ENCODE peak calls at places on chromosome 5, in ten cellular contexts. L, G, V, U, B, F, X, A, T and H are unnamed samples.

GRCh38 chr5:18792145-18792544 is 1157.9 kb downstream of the TAF11L14 start:
- DNase-seq in L (no peak), G (no peak), V (peak; percentile 1), U (no peak), B (peak; percentile 64), F (peak; percentile 50), X (peak; percentile 82), A (no peak), T (no peak), H (no peak)

GRCh38 chr5:142894749-142895148 is 124.6 kb downstream of the ARHGAP26 start:
- DNase-seq in L (no peak), G (no peak), V (no peak), U (no peak), B (peak; percentile 25), F (no peak), X (no peak), A (no peak), T (no peak), H (no peak)

GRCh38 chr5:4579679-4580078 is 560.5 kb upstream of the ADAMTS16 start:
- DNase-seq in L (no peak), G (no peak), V (no peak), U (no peak), B (no peak), F (no peak), X (no peak), A (no peak), T (no peak), H (no peak)

GRCh38 chr5:81834021-81834660 is 83.2 kb upstream of the SSBP2 start:
- DNase-seq in L (no peak), G (no peak), V (no peak), U (no peak), B (no peak), F (no peak), X (no peak), A (no peak), T (no peak), H (no peak)

GRCh38 chr5:119267958-119268386 is 87.8 kb upstream of the TNFAIP8 start:
- DNase-seq in L (peak; percentile 89), G (peak; percentile 93), V (peak; percentile 97), U (peak; percentile 62), B (peak; percentile 91), F (peak; percentile 84), X (peak; percentile 92), A (peak; percentile 91), T (peak; percentile 87), H (peak; percentile 80)

GRCh38 chr5:40791715-40792139 is 6.4 kb downstream of the PRKAA1 start:
- DNase-seq in L (no peak), G (no peak), V (no peak), U (no peak), B (peak; percentile 72), F (peak; percentile 53), X (no peak), A (no peak), T (no peak), H (no peak)

GRCh38 chr5:74594172-74595040 is 46.1 kb downstream of the ENC1 start:
- DNase-seq in L (no peak), G (no peak), V (peak; percentile 62), U (no peak), B (no peak), F (peak; percentile 60), X (no peak), A (no peak), T (no peak), H (no peak)

GRCh38 chr5:36569456-36569855 is 37.0 kb upstream of the SLC1A3 start:
- DNase-seq in L (no peak), G (no peak), V (no peak), U (no peak), B (no peak), F (no peak), X (no peak), A (peak; percentile 40), T (peak; percentile 59), H (peak; percentile 7)

GRCh38 chr5:139638736-139639618 is 9.2 kb upstream of the CXXC5 start:
- DNase-seq in L (no peak), G (no peak), V (no peak), U (no peak), B (no peak), F (peak; percentile 24), X (no peak), A (no peak), T (no peak), H (no peak)

GRCh38 chr5:61332891-61333350 is 863 bp downstream of the ZSWIM6 start:
- DNase-seq in L (no peak), G (peak; percentile 75), V (peak; percentile 43), U (no peak), B (no peak), F (peak; percentile 36), X (peak; percentile 70), A (no peak), T (peak; percentile 76), H (peak; percentile 34)

GRCh38 chr5:109682383-109682782 is 7.3 kb upstream of the MAN2A1 start:
- DNase-seq in L (no peak), G (no peak), V (no peak), U (no peak), B (no peak), F (no peak), X (no peak), A (no peak), T (no peak), H (no peak)

GRCh38 chr5:168578006-168578405 is 1.2 kb downstream of the PANK3 start:
- DNase-seq in L (no peak), G (no peak), V (peak; percentile 28), U (no peak), B (no peak), F (peak; percentile 22), X (no peak), A (no peak), T (no peak), H (no peak)

GRCh38 chr5:8756498-8757084 is 789.3 kb downstream of the SEMA5A start:
- DNase-seq in L (no peak), G (peak; percentile 8), V (peak; percentile 29), U (no peak), B (no peak), F (peak; percentile 3), X (no peak), A (no peak), T (no peak), H (no peak)

GRCh38 chr5:171544913-171545550 is 125.6 kb downstream of the FGF18 start:
- DNase-seq in L (no peak), G (no peak), V (no peak), U (no peak), B (no peak), F (no peak), X (no peak), A (no peak), T (no peak), H (no peak)

GRCh38 chr5:72144762-72145161 is 37.5 kb downstream of the MAP1B start:
- DNase-seq in L (no peak), G (no peak), V (no peak), U (no peak), B (no peak), F (no peak), X (no peak), A (no peak), T (no peak), H (no peak)

DNA sequence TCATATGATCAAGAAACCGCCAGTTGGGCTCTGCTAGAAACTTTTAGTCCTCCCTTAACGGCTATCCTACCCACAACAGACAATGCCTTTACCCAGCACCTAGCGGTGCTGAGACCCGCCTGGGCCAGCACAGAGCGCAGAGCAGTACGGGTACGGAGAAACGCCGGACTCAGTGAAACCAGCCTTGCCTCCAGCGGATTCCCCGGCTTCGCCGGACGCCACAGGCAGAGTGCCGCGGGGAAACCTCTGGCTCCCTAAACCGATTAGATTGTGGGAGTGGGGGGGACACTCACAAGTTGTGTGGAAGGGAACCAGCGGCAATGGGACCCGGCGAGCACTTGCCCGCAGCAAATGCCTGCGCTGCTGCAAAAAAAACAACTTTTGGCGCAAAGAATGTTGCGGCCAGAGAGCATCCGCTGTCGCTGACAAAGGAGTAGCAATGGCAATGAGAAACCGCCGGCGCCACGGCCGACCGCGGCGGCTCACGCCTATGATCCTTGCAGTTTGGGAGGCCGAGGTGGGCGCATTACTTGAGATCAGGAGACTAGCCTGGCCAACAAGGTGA is 88.2 kb downstream of the ANXA2R start:
- DNase-seq in L (no peak), G (peak; percentile 24), V (peak; percentile 57), U (no peak), B (no peak), F (no peak), X (no peak), A (peak; percentile 12), T (peak; percentile 51), H (no peak)
- TF ChIP-seq POLR2A in L (no peak), G (no peak), V (no peak), U (no peak), B (no peak), F (no peak), X (no peak), A (no peak), T (no peak), H (no peak)

GRCh38 chr5:133978943-133979342 is 10.5 kb upstream of the C5orf15 start:
- DNase-seq in L (no peak), G (no peak), V (no peak), U (no peak), B (no peak), F (no peak), X (no peak), A (no peak), T (no peak), H (no peak)

GRCh38 chr5:133974142-133974541 is 5.7 kb upstream of the C5orf15 start:
- DNase-seq in L (no peak), G (no peak), V (no peak), U (no peak), B (no peak), F (no peak), X (no peak), A (no peak), T (no peak), H (no peak)

GRCh38 chr5:133980652-133981051 is 12.2 kb upstream of the C5orf15 start:
- DNase-seq in L (no peak), G (no peak), V (no peak), U (no peak), B (no peak), F (no peak), X (no peak), A (no peak), T (no peak), H (no peak)

GRCh38 chr5:133977161-133977787 is 8.8 kb upstream of the C5orf15 start:
- DNase-seq in L (no peak), G (no peak), V (no peak), U (no peak), B (peak; percentile 76), F (no peak), X (no peak), A (no peak), T (no peak), H (no peak)

GRCh38 chr5:133977858-133978257 is 9.4 kb upstream of the C5orf15 start:
- DNase-seq in L (no peak), G (no peak), V (no peak), U (no peak), B (no peak), F (no peak), X (no peak), A (no peak), T (no peak), H (no peak)
- H3K36me3 ChIP-seq in L (peaks cover 3% of the 10 kb centered on the region), G (no peaks in the 10 kb centered on the region), V (peaks cover 33% of the 10 kb centered on the region), U (peaks cover 61% of the 10 kb centered on the region), B (peaks cover 28% of the 10 kb centered on the region), F (peaks cover 93% of the 10 kb centered on the region), X (no peaks in the 10 kb centered on the region), A (peaks cover 10% of the 10 kb centered on the region), T (no peaks in the 10 kb centered on the region), H (peaks cover 55% of the 10 kb centered on the region)

GRCh38 chr5:10266839-10267238 is 16.8 kb downstream of the CCT5 start:
- DNase-seq in L (no peak), G (no peak), V (no peak), U (no peak), B (no peak), F (peak; percentile 41), X (no peak), A (no peak), T (no peak), H (no peak)
- TF ChIP-seq POLR2A in L (no peak), G (no peak), V (no peak), U (no peak), B (no peak), F (peak; percentile 0), X (no peak), A (no peak), T (no peak), H (no peak)

GRCh38 chr5:133990396-133990795 is 14.4 kb downstream of the VDAC1 start:
- DNase-seq in L (no peak), G (no peak), V (no peak), U (no peak), B (no peak), F (no peak), X (no peak), A (no peak), T (no peak), H (no peak)
- H3K36me3 ChIP-seq in L (no peaks in the 10 kb centered on the region), G (no peaks in the 10 kb centered on the region), V (peaks cover 18% of the 10 kb centered on the region), U (peaks cover 47% of the 10 kb centered on the region), B (peaks cover 27% of the 10 kb centered on the region), F (peaks cover 92% of the 10 kb centered on the region), X (peaks cover 7% of the 10 kb centered on the region), A (peaks cover 11% of the 10 kb centered on the region), T (no peaks in the 10 kb centered on the region), H (peaks cover 50% of the 10 kb centered on the region)